ENCODE peak calls at places on chromosomes 6 and 20, in nine cellular contexts. B is osteoblast, M is left ventricle myocardium inferior, F is cardiac muscle cell, W is WERI-Rb-1, V is bronchial epithelial cell, R is psoas muscle, A is neural progenitor cell, S is fibroblast of pulmonary artery. L is an unnamed sample.

GRCh38 chr6:79184086-79184485 is 50.4 kb downstream of the HMGN3 start:
- DNase-seq in B (no peak), M (no peak), F (no peak), W (no peak), V (no peak), R (no peak), A (no peak), S (no peak), L (no peak)

GRCh38 chr6:158718431-158719126 is 68.7 kb downstream of the SYTL3 start:
- DNase-seq in B (peak), M (no peak), F (peak), W (peak), V (peak), R (no peak), A (peak), S (peak), L (no peak)

GRCh38 chr20:62069741-62070216 is 4.1 kb upstream of the TAF4 start:
- DNase-seq in B (peak), M (no peak), F (peak), W (no peak), V (no peak), R (no peak), A (no peak), S (peak), L (no peak)

GRCh38 chr20:43444107-43444506 is 13.6 kb upstream of the SRSF6 start:
- DNase-seq in B (no peak), M (no peak), F (no peak), W (no peak), V (no peak), R (no peak), A (peak), S (no peak), L (no peak)

GRCh38 chr6:30864325-30864724 is 20.0 kb upstream of the DDR1 start:
- DNase-seq in B (no peak), M (no peak), F (no peak), W (no peak), V (no peak), R (no peak), A (no peak), S (no peak), L (no peak)

GRCh38 chr6:36489426-36489825 is 46.6 kb downstream of the KCTD20 start:
- DNase-seq in B (peak), M (no peak), F (no peak), W (no peak), V (no peak), R (no peak), A (no peak), S (no peak), L (no peak)

GRCh38 chr20:37741055-37741454 is 47.2 kb downstream of the CTNNBL1 start:
- DNase-seq in B (no peak), M (no peak), F (peak), W (no peak), V (peak), R (no peak), A (no peak), S (no peak), L (no peak)

GRCh38 chr6:11043961-11044711 is at the start of gene ELOVL2:
- DNase-seq in B (peak), M (peak), F (peak), W (peak), V (no peak), R (peak), A (peak), S (peak), L (peak)

GRCh38 chr6:7414811-7415210 is 25.2 kb downstream of the RIOK1 start:
- DNase-seq in B (peak), M (no peak), F (peak), W (no peak), V (peak), R (no peak), A (no peak), S (peak), L (no peak)

GRCh38 chr6:110898111-110898510 is 23.5 kb downstream of the AMD1 start:
- DNase-seq in B (no peak), M (no peak), F (no peak), W (no peak), V (no peak), R (no peak), A (no peak), S (no peak), L (no peak)

GRCh38 chr20:33450867-33451266 is 7.3 kb upstream of the SNTA1 start:
- DNase-seq in B (peak), M (no peak), F (peak), W (no peak), V (peak), R (no peak), A (no peak), S (peak), L (no peak)

GRCh38 chr20:36532822-36533221 is 8.5 kb upstream of the MYL9 start:
- DNase-seq in B (no peak), M (no peak), F (no peak), W (no peak), V (no peak), R (no peak), A (no peak), S (no peak), L (no peak)

GRCh38 chr6:153031335-153031955 is 28.9 kb upstream of the MTRF1L start:
- DNase-seq in B (no peak), M (no peak), F (no peak), W (no peak), V (peak), R (no peak), A (no peak), S (peak), L (no peak)

GRCh38 chr20:4455301-4455701 is 266.4 kb upstream of the PRND start:
- DNase-seq in B (no peak), M (no peak), F (no peak), W (no peak), V (peak), R (no peak), A (no peak), S (no peak), L (no peak)

GRCh38 chr20:37545516-37545915 is 17.8 kb upstream of the BLCAP start:
- DNase-seq in B (no peak), M (no peak), F (no peak), W (no peak), V (peak), R (no peak), A (no peak), S (no peak), L (no peak)

GRCh38 chr6:2171728-2172127 is 73.7 kb downstream of the GMDS start:
- DNase-seq in B (no peak), M (no peak), F (peak), W (no peak), V (no peak), R (no peak), A (no peak), S (peak), L (no peak)

GRCh38 chr6:4085329-4085695 is 6.4 kb upstream of the FAM217A start:
- DNase-seq in B (peak), M (no peak), F (no peak), W (no peak), V (peak), R (no peak), A (no peak), S (no peak), L (no peak)

DNA sequence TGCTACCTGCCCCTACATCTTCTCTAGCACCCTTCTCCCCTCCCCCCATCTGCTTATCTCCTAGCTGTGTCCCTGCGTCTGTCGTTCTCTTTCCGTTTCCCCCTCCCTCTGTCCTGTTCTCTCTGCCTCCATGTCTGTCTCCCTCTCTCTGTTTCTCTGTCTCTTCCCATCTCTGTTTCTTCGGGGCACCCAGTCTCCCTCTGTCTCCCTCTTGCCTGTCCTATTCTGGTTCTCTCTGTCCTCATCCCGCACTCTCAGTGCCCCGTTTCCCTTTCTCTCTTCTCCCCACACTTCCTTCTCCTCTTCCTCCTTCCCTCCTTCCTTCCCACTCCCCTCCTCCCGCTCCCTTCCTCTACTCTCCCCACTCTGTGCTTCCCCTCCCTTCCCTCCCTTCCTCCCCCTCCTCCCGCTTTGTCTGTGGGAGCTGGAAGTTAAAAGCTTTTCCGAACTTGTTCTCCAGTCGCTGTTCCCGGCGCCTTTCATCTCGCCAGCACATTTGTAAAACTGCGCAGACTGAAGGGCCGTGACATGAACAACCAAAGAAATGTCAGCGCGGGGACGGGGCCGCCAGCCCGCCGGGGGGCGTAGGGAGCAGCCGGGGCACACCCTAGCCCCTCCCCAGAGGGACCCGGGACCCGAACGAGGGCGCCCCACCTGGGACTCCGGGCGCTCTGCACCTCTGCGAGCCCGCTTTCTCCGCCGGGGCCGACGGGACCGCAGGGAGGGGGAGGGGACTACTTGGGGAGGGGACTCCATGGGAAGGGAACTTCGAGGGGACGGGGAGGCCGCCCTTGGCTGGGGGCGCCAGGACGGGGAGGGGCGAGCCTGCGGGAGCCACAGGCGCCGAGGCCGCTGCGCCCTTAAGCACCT is 4.0 kb upstream of the CDH22 start:
- DNase-seq in B (peak), M (no peak), F (peak), W (peak), V (no peak), R (no peak), A (peak), S (no peak), L (no peak)
- TF ChIP-seq CTCF in B (no peak), M (no peak), F (peak), W (peak), V (no peak), R (no peak), A (peak), S (no peak), L (no peak)

GRCh38 chr20:8812818-8813217 is 256.1 kb upstream of the PLCB4 start:
- DNase-seq in B (no peak), M (peak), F (no peak), W (no peak), V (no peak), R (no peak), A (no peak), S (no peak), L (no peak)
- TF ChIP-seq CTCF in B (no peak), M (no peak), F (no peak), W (no peak), V (no peak), R (no peak), A (no peak), S (no peak), L (no peak)

DNA sequence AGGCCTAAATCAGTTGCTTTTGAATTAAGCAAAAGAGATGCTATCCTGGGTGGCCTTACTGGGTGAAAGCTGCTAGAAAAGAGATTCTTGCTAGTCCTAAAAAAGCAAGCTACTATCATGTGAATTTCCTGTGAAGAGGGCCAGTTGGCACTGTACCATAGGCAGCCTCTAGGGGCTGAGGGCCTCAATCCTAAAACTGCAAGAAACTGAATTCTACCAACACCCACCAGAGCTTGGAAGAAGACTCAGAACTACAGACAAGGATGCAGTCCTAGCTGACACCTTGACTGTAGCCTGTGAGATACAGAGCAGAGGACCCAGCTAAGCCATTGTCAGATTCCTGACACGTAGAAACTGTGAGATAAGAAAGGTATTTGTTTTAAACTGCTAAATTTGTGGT is 24.5 kb downstream of the CLIC5 start:
- DNase-seq in B (no peak), M (no peak), F (peak), W (peak), V (no peak), R (no peak), A (peak), S (no peak), L (no peak)
- TF ChIP-seq CTCF in B (no peak), M (peak), F (peak), W (peak), V (no peak), R (no peak), A (peak), S (no peak), L (no peak)

GRCh38 chr20:428658-429200 is 20.6 kb downstream of the RBCK1 start:
- DNase-seq in B (peak), M (no peak), F (no peak), W (no peak), V (no peak), R (no peak), A (no peak), S (no peak), L (no peak)
- TF ChIP-seq CTCF in B (no peak), M (no peak), F (no peak), W (no peak), V (no peak), R (no peak), A (no peak), S (no peak), L (no peak)

DNA sequence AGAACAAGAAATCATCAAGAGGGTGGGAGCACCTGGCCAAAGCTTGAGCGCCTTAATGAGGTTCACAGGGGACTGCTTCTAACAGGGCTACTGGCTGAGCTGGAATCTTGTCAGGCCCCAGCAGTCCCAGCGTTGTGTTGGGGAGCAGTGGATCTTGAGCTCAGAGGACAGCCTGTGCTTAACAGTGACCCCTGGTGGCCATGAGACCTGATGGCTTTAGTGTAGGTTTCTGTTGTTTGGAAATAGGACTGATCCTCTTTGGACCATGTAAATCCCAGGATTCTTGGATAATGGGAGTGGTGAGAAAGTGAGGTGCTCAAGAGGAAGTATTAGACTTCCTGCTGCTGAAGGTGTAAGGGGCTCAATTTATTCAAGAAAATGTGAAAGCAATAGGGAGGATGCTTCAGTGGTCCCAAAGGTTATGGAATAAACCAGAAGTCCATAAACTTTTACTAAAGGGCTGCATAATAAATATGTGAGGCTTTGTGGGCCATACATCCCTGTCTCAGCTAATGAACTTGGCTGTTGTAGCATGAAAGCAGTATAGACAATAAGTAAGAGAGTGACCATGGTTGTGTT is 216.2 kb downstream of the NFATC2 start:
- DNase-seq in B (peak), M (peak), F (peak), W (peak), V (peak), R (no peak), A (peak), S (peak), L (peak)
- TF ChIP-seq CTCF in B (peak), M (peak), F (peak), W (peak), V (peak), R (no peak), A (peak), S (peak), L (peak)

GRCh38 chr6:41073203-41073967 is 611 bp downstream of the NFYA start:
- DNase-seq in B (peak), M (peak), F (peak), W (peak), V (peak), R (peak), A (peak), S (peak), L (peak)
- TF ChIP-seq CTCF in B (peak), M (peak), F (peak), W (peak), V (peak), R (peak), A (peak), S (no peak), L (no peak)

GRCh38 chr6:157281570-157281969 is 41.7 kb downstream of the TMEM242 start:
- DNase-seq in B (peak), M (no peak), F (peak), W (peak), V (no peak), R (no peak), A (no peak), S (peak), L (no peak)
- TF ChIP-seq CTCF in B (peak), M (peak), F (peak), W (peak), V (peak), R (no peak), A (peak), S (peak), L (no peak)

GRCh38 chr20:45470262-45470931 is 844 bp downstream of the WFDC2 start:
- DNase-seq in B (peak), M (no peak), F (peak), W (no peak), V (no peak), R (peak), A (peak), S (peak), L (peak)

GRCh38 chr20:45467172-45467571 is 2.4 kb upstream of the WFDC2 start:
- DNase-seq in B (no peak), M (no peak), F (no peak), W (no peak), V (no peak), R (no peak), A (no peak), S (no peak), L (no peak)

GRCh38 chr20:45467861-45468260 is 1.7 kb upstream of the WFDC2 start:
- DNase-seq in B (no peak), M (no peak), F (no peak), W (no peak), V (no peak), R (no peak), A (no peak), S (no peak), L (no peak)

GRCh38 chr20:45469336-45470261 is at the start of gene WFDC2:
- DNase-seq in B (no peak), M (no peak), F (no peak), W (peak), V (no peak), R (peak), A (peak), S (no peak), L (no peak)

GRCh38 chr20:45470939-45471338 is 1.4 kb downstream of the WFDC2 start:
- DNase-seq in B (no peak), M (no peak), F (peak), W (no peak), V (no peak), R (no peak), A (peak), S (peak), L (no peak)
- TF ChIP-seq CTCF in B (peak), M (peak), F (peak), W (no peak), V (no peak), R (peak), A (peak), S (peak), L (no peak)

GRCh38 chr20:11652128-11652527 is 265.6 kb upstream of the BTBD3 start:
- DNase-seq in B (no peak), M (no peak), F (no peak), W (no peak), V (no peak), R (no peak), A (no peak), S (no peak), L (no peak)

GRCh38 chr20:11651138-11651537 is 266.6 kb upstream of the BTBD3 start:
- DNase-seq in B (no peak), M (no peak), F (no peak), W (no peak), V (no peak), R (no peak), A (no peak), S (no peak), L (no peak)

GRCh38 chr20:11651647-11652046 is 266.0 kb upstream of the BTBD3 start:
- DNase-seq in B (no peak), M (no peak), F (no peak), W (no peak), V (no peak), R (no peak), A (no peak), S (no peak), L (no peak)

GRCh38 chr20:11646359-11646758 is 271.3 kb upstream of the BTBD3 start:
- DNase-seq in B (no peak), M (no peak), F (no peak), W (no peak), V (no peak), R (no peak), A (no peak), S (no peak), L (no peak)
- TF ChIP-seq CTCF in B (no peak), M (no peak), F (no peak), W (peak), V (no peak), R (no peak), A (peak), S (no peak), L (no peak)